ENCODE peak calls at places on chromosome 19, in six cellular contexts. X is CD14-positive monocyte; P is NCI-H82; W is activated CD4-positive, alpha-beta memory T cell treated with anti-CD3 and anti-CD28 coated beads, Interleukin-2, amount 10 ng/mL, durations not matched to agents 7 days and 5 days; S is dermis blood vessel endothelial cell; T is WTC11. G is an unnamed sample.
A peak's percentile ranks its signal among the peaks of the same experiment; 100 is the strongest.

GRCh38 chr19:35742121-35742724 is at the start of gene IGFLR1:
- DNase-seq in X (peak; percentile 76), P (peak; percentile 16), W (peak; percentile 76), S (no peak), T (no peak), G (no peak)

GRCh38 chr19:53172892-53173291 is 14.0 kb upstream of the ZNF347 start:
- DNase-seq in X (no peak), P (no peak), W (no peak), S (peak; percentile 28), T (no peak), G (no peak)

GRCh38 chr19:16928916-16929315 is 40.1 kb downstream of the F2RL3 start:
- DNase-seq in X (peak; percentile 10), P (no peak), W (no peak), S (no peak), T (no peak), G (no peak)

GRCh38 chr19:43634877-43635560 is 4.6 kb downstream of the CADM4 start:
- DNase-seq in X (no peak), P (peak; percentile 65), W (no peak), S (no peak), T (no peak), G (no peak)

GRCh38 chr19:35894342-35894741 is 6.0 kb downstream of the NFKBID start:
- DNase-seq in X (no peak), P (no peak), W (no peak), S (no peak), T (no peak), G (no peak)

GRCh38 chr19:50415661-50416033 is 3.1 kb upstream of the SPIB start:
- DNase-seq in X (peak; percentile 79), P (no peak), W (no peak), S (no peak), T (no peak), G (no peak)

GRCh38 chr19:16891696-16892382 is 3.0 kb downstream of the F2RL3 start:
- DNase-seq in X (no peak), P (no peak), W (no peak), S (no peak), T (no peak), G (no peak)

GRCh38 chr19:30122431-30122830 is 180.4 kb downstream of the URI1 start:
- DNase-seq in X (no peak), P (peak; percentile 97), W (no peak), S (no peak), T (no peak), G (no peak)

GRCh38 chr19:4449022-4449825 is 8.4 kb downstream of the UBXN6 start:
- DNase-seq in X (no peak), P (no peak), W (no peak), S (no peak), T (no peak), G (peak; percentile 41)

GRCh38 chr19:3910105-3910504 is 22.8 kb upstream of the NMRK2 start:
- DNase-seq in X (no peak), P (no peak), W (no peak), S (no peak), T (no peak), G (no peak)

G was measured in SK-N-SH.